ENCODE peak calls at places on chromosomes 16 and 17, in six cellular contexts. A, G, B, E, F and X are unnamed samples. For H3K4me1, the result is how much of the 10 kb centered on the place peaks cover.

GRCh38 chr17:78664476-78665384 is 87.5 kb upstream of the DNAH17 start:
- DNase-seq in G (no peak), E (peak), B (no peak), A (no peak), F (no peak), X (no peak)

GRCh38 chr16:19169081-19169639 is 1.1 kb downstream of the SYT17 start:
- DNase-seq in A (no peak), E (no peak), F (no peak), G (no peak), B (no peak), X (no peak)

GRCh38 chr16:54277845-54278703 is 8.5 kb downstream of the IRX3 start:
- DNase-seq in B (peak), F (no peak), A (no peak), G (no peak), E (no peak), X (no peak)

GRCh38 chr17:76498886-76499667 is 2.1 kb downstream of the RHBDF2 start:
- DNase-seq in E (no peak), F (no peak), A (no peak), B (no peak), G (no peak), X (no peak)

GRCh38 chr17:78623541-78623940 is 46.3 kb upstream of the DNAH17 start:
- DNase-seq in B (no peak), A (no peak), G (peak), E (no peak), F (no peak), X (no peak)

GRCh38 chr16:11298143-11298900 is 17.2 kb upstream of the PRM1 start:
- DNase-seq in G (no peak), A (no peak), B (no peak), F (no peak), E (no peak), X (no peak)

GRCh38 chr17:42985225-42985624 is 4.9 kb downstream of the RUNDC1 start:
- DNase-seq in A (no peak), G (no peak), E (no peak), B (no peak), F (no peak), X (no peak)

GRCh38 chr17:28404461-28404811 is 1.6 kb downstream of the SLC46A1 start:
- DNase-seq in G (no peak), A (no peak), E (no peak), B (no peak), F (no peak), X (no peak)

GRCh38 chr17:6145946-6146345 is 75.8 kb downstream of the WSCD1 start:
- DNase-seq in B (no peak), F (no peak), G (no peak), A (no peak), E (no peak), X (no peak)

GRCh38 chr16:23286131-23286532 is 16.0 kb upstream of the SCNN1B start:
- DNase-seq in G (no peak), B (no peak), F (no peak), A (no peak), E (peak), X (no peak)

GRCh38 chr17:3647769-3648540 is 11.4 kb downstream of the CTNS start:
- DNase-seq in G (peak), A (no peak), B (peak), E (peak), F (no peak), X (peak)

GRCh38 chr17:73514146-73514863 is 129.9 kb downstream of the SDK2 start:
- DNase-seq in E (no peak), G (no peak), A (no peak), B (no peak), F (no peak), X (no peak)

GRCh38 chr17:44203731-44204452 is 4.2 kb upstream of the ATXN7L3 start:
- DNase-seq in F (no peak), E (peak), G (no peak), A (no peak), B (peak), X (no peak)

GRCh38 chr17:55432358-55433028 is 10.9 kb upstream of the MMD start:
- DNase-seq in F (no peak), E (no peak), B (no peak), A (no peak), G (no peak), X (no peak)

DNA sequence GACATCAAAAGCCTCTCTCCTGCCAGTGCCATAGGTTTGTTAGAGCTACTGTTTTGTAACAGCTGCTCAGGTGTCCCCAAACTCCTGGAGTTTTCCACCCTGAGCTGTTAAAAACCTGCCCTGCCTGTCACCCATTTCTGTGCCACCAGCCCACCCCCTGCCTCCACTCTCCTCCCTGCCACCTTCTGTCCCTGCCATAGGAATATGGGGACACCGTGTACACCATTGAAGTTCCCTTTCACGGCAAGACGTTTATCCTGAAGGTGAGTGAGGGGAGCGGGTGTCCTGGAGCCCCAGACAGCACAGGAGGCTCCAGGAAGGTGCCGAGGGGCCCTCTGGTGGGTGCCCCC is 5.2 kb upstream of the TCAP start:
- DNase-seq in B (no peak), G (no peak), F (no peak), A (no peak), E (no peak), X (no peak)
- H3K4me1 ChIP-seq in B (under half), G (half or more), F (under half), A (under half), E (under half), X (under half)

GRCh38 chr17:18320301-18320700 is 5.2 kb downstream of the SMCR8 start:
- DNase-seq in G (no peak), B (no peak), A (no peak), F (no peak), E (no peak), X (no peak)

GRCh38 chr17:18318122-18318521 is 3.0 kb downstream of the SMCR8 start:
- DNase-seq in E (no peak), G (no peak), F (no peak), A (no peak), B (no peak), X (no peak)

GRCh38 chr17:18319604-18320256 is 4.6 kb downstream of the SMCR8 start:
- DNase-seq in B (peak), F (no peak), E (peak), G (no peak), A (no peak), X (no peak)

GRCh38 chr17:18321309-18321708 is 6.2 kb downstream of the SMCR8 start:
- DNase-seq in G (no peak), B (peak), F (no peak), E (no peak), A (no peak), X (no peak)

DNA sequence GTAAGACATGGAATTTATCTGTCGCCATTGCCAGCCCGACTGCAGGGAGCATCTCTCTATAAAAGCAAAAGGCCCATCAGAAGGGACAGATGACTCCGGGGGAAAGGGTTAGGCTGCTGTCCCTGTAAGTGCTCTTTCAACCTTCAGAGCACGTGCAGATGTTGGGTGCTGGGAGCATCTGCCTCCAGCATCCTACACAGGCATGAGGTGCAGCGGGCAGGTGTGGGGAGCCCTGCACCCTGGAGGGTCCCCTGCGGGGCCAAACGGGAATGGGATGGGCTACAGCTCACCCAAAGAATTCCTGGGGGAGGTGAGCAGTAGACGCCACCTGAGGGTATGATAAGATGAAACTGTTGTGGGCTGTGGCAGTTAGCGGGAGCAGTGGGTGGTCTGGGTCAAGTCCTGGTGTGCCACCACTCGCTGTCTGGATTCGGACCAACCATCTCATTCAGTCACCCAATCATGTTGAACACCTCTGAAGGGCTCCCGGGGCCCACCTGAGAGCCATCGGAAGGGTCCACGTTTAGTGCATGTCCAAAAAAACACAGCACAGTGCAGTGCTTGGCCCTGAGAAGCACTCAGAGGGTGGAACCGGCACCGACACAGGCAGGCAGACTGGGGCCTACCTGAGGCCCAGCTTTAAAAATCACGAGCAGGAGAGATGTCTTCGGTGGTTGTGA is 3.8 kb downstream of the SMCR8 start:
- DNase-seq in A (no peak), G (no peak), F (no peak), B (no peak), E (no peak), X (no peak)
- H3K4me1 ChIP-seq in A (half or more), G (half or more), F (under half), B (under half), E (under half), X (under half)

DNA sequence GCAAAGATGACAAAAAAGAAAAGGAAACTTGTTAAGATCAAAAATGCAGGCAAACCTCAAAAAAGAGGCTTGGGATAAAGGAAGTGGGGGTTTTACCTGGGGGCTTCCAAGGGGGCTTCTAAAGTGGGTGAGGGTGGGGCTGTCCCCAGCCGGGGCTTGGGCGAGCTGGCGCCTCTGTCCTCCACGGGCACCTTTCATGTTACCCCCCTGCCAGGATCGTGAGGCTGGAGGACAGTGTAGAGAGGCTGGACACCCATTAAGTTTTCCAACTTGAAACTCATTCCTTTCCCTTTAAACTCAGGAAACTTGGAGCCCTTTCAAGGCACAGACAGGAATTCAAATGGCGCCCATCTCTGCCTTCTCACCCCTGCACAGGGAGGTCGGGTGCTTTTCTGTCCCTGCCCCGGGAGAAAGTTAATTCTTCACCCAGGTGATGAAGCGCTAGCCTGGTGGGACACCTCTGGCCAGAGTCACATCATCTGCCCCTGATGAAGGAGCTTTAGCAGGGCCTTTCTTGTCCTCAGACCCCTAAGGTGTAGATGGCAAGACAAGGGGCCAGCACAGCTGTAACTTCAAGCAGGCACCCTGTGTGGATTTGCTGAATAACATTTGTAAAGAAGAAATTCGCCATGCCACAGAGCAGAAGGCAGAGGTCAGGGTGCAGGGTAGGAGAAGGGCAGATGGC is 87.3 kb downstream of the C16orf78 start:
- DNase-seq in F (no peak), A (no peak), B (no peak), E (no peak), G (peak), X (peak)
- H3K4me1 ChIP-seq in F (under half), A (under half), B (under half), E (under half), G (under half), X (under half)

GRCh38 chr16:50711862-50712567 is 18.6 kb downstream of the NOD2 start:
- DNase-seq in A (no peak), F (no peak), B (no peak), G (no peak), E (no peak), X (no peak)

GRCh38 chr16:50708373-50709060 is 15.1 kb downstream of the NOD2 start:
- DNase-seq in G (no peak), B (no peak), A (no peak), E (no peak), F (no peak), X (no peak)

GRCh38 chr16:50711040-50711439 is 17.6 kb downstream of the NOD2 start:
- DNase-seq in B (no peak), A (no peak), G (no peak), F (no peak), E (no peak), X (no peak)

GRCh38 chr16:50709061-50709695 is 15.8 kb downstream of the NOD2 start:
- DNase-seq in G (no peak), E (no peak), B (no peak), A (no peak), F (no peak), X (no peak)

GRCh38 chr16:50709980-50710379 is 16.6 kb downstream of the NOD2 start:
- DNase-seq in B (no peak), F (no peak), A (no peak), E (no peak), G (no peak), X (no peak)
- H3K4me1 ChIP-seq in B (under half), F (under half), A (under half), E (under half), G (half or more), X (under half)

GRCh38 chr16:81786868-81787267 is 7.8 kb downstream of the PLCG2 start:
- DNase-seq in B (no peak), F (no peak), E (no peak), G (no peak), A (no peak), X (no peak)

GRCh38 chr16:81786321-81786720 is 7.2 kb downstream of the PLCG2 start:
- DNase-seq in A (no peak), F (no peak), E (peak), B (no peak), G (no peak), X (no peak)

GRCh38 chr16:81787659-81788058 is 8.6 kb downstream of the PLCG2 start:
- DNase-seq in G (no peak), F (no peak), E (no peak), A (no peak), B (no peak), X (no peak)

GRCh38 chr16:81784042-81784785 is 5.1 kb downstream of the PLCG2 start:
- DNase-seq in E (no peak), A (no peak), G (no peak), F (no peak), B (no peak), X (peak)

DNA sequence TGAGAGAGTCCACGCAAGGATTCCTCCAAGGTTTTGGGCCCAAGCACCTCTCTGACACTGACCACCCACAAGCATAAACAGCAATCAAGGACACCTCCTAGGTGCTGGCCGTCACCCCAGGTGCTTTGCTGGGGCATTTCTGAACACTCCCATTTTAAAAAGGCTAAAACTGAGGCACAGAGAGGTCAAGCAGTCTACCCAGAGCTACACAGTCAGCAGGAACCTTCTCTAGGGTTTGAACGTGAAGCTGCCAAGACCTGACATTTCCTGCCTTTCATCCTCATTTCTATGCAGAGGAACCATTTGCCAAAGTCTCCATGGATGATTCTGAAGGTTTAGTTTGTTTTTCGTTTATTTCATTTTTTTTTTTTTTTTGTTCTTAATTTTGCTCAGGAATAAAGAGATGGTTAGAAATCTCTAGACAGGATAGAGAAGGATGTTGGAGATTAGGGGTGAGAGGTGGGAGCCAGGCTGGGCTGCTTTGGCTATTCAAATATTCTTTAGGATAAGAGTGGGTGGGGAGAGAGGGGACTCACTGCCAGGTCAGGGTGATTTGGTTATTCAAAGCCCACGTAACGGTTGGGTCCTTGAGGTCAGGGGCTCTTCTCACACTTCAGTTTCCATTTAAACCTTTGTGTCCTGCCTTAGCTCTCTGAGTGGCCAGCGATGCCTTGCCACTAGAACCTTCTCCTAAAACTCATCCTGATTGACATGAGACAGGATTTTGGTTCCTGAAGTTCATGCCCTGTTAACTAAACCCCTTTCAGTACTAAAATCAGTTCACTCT is 6.2 kb downstream of the PLCG2 start:
- DNase-seq in F (no peak), G (no peak), A (no peak), B (no peak), E (no peak), X (no peak)
- H3K4me1 ChIP-seq in F (under half), G (under half), A (under half), B (under half), E (under half), X (under half)